ENCODE peak calls at places on chromosomes 1 and 21, in nine cellular contexts. One of them, this sample, is unnamed.
A peak's percentile ranks its signal among the peaks of the same experiment; 100 is the strongest.

GRCh38 chr1:10561497-10561896 is 86.7 kb downstream of the PEX14 start:
- DNase-seq in sigmoid colon: no peak
- DNase-seq in uterus: no peak
- DNase-seq in tibial nerve: no peak
- DNase-seq in A549: no peak
- DNase-seq in transverse colon: no peak
- DNase-seq in Peyer's patch: no peak
- DNase-seq in body of pancreas: no peak
- DNase-seq in lower leg skin: no peak
- DNase-seq in this sample: no peak

GRCh38 chr1:213070399-213070798 is 19.4 kb downstream of the RPS6KC1 start:
- DNase-seq in sigmoid colon: no peak
- DNase-seq in Peyer's patch: no peak
- DNase-seq in uterus: no peak
- DNase-seq in transverse colon: no peak
- DNase-seq in tibial nerve: no peak
- DNase-seq in A549: no peak
- DNase-seq in body of pancreas: peak; percentile 19
- DNase-seq in lower leg skin: no peak
- DNase-seq in this sample: peak; percentile 31

GRCh38 chr1:150221552-150221951 is 14.4 kb downstream of the ANP32E start:
- DNase-seq in uterus: no peak
- DNase-seq in sigmoid colon: no peak
- DNase-seq in lower leg skin: no peak
- DNase-seq in Peyer's patch: no peak
- DNase-seq in transverse colon: no peak
- DNase-seq in tibial nerve: no peak
- DNase-seq in body of pancreas: no peak
- DNase-seq in A549: peak; percentile 36
- DNase-seq in this sample: no peak

GRCh38 chr21:45698493-45698947 is 55.0 kb downstream of the PCBP3 start:
- DNase-seq in tibial nerve: peak; percentile 68
- DNase-seq in uterus: peak; percentile 34
- DNase-seq in Peyer's patch: no peak
- DNase-seq in body of pancreas: peak; percentile 28
- DNase-seq in A549: no peak
- DNase-seq in sigmoid colon: peak; percentile 87
- DNase-seq in transverse colon: peak; percentile 36
- DNase-seq in lower leg skin: peak; percentile 60
- DNase-seq in this sample: peak; percentile 59

GRCh38 chr1:22142315-22143064 is 407 bp downstream of the WNT4 start:
- DNase-seq in uterus: peak; percentile 40
- DNase-seq in transverse colon: peak; percentile 28
- DNase-seq in sigmoid colon: no peak
- DNase-seq in lower leg skin: no peak
- DNase-seq in tibial nerve: no peak
- DNase-seq in A549: peak; percentile 25
- DNase-seq in Peyer's patch: peak; percentile 62
- DNase-seq in body of pancreas: no peak
- DNase-seq in this sample: no peak

GRCh38 chr1:29821605-29822004 is 585.3 kb downstream of the PTPRU start:
- DNase-seq in lower leg skin: no peak
- DNase-seq in uterus: no peak
- DNase-seq in sigmoid colon: no peak
- DNase-seq in tibial nerve: no peak
- DNase-seq in body of pancreas: no peak
- DNase-seq in Peyer's patch: no peak
- DNase-seq in transverse colon: no peak
- DNase-seq in A549: no peak
- DNase-seq in this sample: no peak

GRCh38 chr1:71695820-71696219 is 586.5 kb downstream of the NEGR1 start:
- DNase-seq in Peyer's patch: no peak
- DNase-seq in A549: no peak
- DNase-seq in lower leg skin: no peak
- DNase-seq in body of pancreas: no peak
- DNase-seq in tibial nerve: no peak
- DNase-seq in sigmoid colon: no peak
- DNase-seq in uterus: no peak
- DNase-seq in transverse colon: no peak
- DNase-seq in this sample: no peak

GRCh38 chr1:212702672-212703071 is 3.0 kb upstream of the BATF3 start:
- DNase-seq in sigmoid colon: no peak
- DNase-seq in uterus: no peak
- DNase-seq in transverse colon: no peak
- DNase-seq in tibial nerve: no peak
- DNase-seq in A549: no peak
- DNase-seq in Peyer's patch: no peak
- DNase-seq in body of pancreas: no peak
- DNase-seq in lower leg skin: no peak
- DNase-seq in this sample: no peak

GRCh38 chr1:32754282-32755097 is 51.9 kb upstream of the SYNC start:
- DNase-seq in lower leg skin: no peak
- DNase-seq in Peyer's patch: no peak
- DNase-seq in body of pancreas: peak; percentile 72
- DNase-seq in A549: no peak
- DNase-seq in tibial nerve: no peak
- DNase-seq in uterus: no peak
- DNase-seq in transverse colon: no peak
- DNase-seq in sigmoid colon: no peak
- DNase-seq in this sample: peak; percentile 52

GRCh38 chr1:93681095-93681548 is 515 bp downstream of the BCAR3 start:
- DNase-seq in lower leg skin: no peak
- DNase-seq in sigmoid colon: no peak
- DNase-seq in Peyer's patch: peak; percentile 60
- DNase-seq in body of pancreas: no peak
- DNase-seq in uterus: no peak
- DNase-seq in transverse colon: no peak
- DNase-seq in A549: no peak
- DNase-seq in tibial nerve: no peak
- DNase-seq in this sample: peak; percentile 34

GRCh38 chr1:17874665-17875064 is 119.5 kb downstream of the ACTL8 start:
- DNase-seq in body of pancreas: no peak
- DNase-seq in Peyer's patch: no peak
- DNase-seq in tibial nerve: no peak
- DNase-seq in A549: no peak
- DNase-seq in uterus: no peak
- DNase-seq in lower leg skin: no peak
- DNase-seq in transverse colon: no peak
- DNase-seq in sigmoid colon: peak; percentile 11
- DNase-seq in this sample: no peak

GRCh38 chr1:159786966-159787365 is 6.2 kb downstream of the DUSP23 start:
- DNase-seq in Peyer's patch: no peak
- DNase-seq in transverse colon: no peak
- DNase-seq in uterus: no peak
- DNase-seq in tibial nerve: no peak
- DNase-seq in A549: no peak
- DNase-seq in body of pancreas: no peak
- DNase-seq in sigmoid colon: no peak
- DNase-seq in lower leg skin: no peak
- DNase-seq in this sample: no peak

GRCh38 chr1:44646276-44646675 is 28.0 kb downstream of the TMEM53 start:
- DNase-seq in body of pancreas: no peak
- DNase-seq in Peyer's patch: peak; percentile 40
- DNase-seq in uterus: peak; percentile 60
- DNase-seq in tibial nerve: no peak
- DNase-seq in sigmoid colon: peak; percentile 90
- DNase-seq in lower leg skin: no peak
- DNase-seq in transverse colon: peak; percentile 37
- DNase-seq in A549: no peak
- DNase-seq in this sample: no peak

GRCh38 chr1:208909011-208909410 is 664.8 kb upstream of the PLXNA2 start:
- DNase-seq in Peyer's patch: no peak
- DNase-seq in transverse colon: no peak
- DNase-seq in uterus: no peak
- DNase-seq in body of pancreas: no peak
- DNase-seq in lower leg skin: no peak
- DNase-seq in tibial nerve: no peak
- DNase-seq in A549: no peak
- DNase-seq in sigmoid colon: no peak
- DNase-seq in this sample: no peak

GRCh38 chr1:112444269-112444668 is 48.3 kb downstream of the CTTNBP2NL start:
- DNase-seq in lower leg skin: no peak
- DNase-seq in A549: no peak
- DNase-seq in uterus: no peak
- DNase-seq in transverse colon: no peak
- DNase-seq in body of pancreas: no peak
- DNase-seq in sigmoid colon: no peak
- DNase-seq in Peyer's patch: no peak
- DNase-seq in tibial nerve: no peak
- DNase-seq in this sample: no peak

GRCh38 chr1:16155537-16156410 is at the start of gene EPHA2:
- DNase-seq in transverse colon: peak; percentile 94
- DNase-seq in uterus: peak; percentile 87
- DNase-seq in body of pancreas: peak; percentile 91
- DNase-seq in lower leg skin: peak; percentile 87
- DNase-seq in sigmoid colon: peak; percentile 93
- DNase-seq in tibial nerve: peak; percentile 90
- DNase-seq in A549: peak; percentile 79
- DNase-seq in Peyer's patch: peak; percentile 94
- DNase-seq in this sample: peak; percentile 95

DNA sequence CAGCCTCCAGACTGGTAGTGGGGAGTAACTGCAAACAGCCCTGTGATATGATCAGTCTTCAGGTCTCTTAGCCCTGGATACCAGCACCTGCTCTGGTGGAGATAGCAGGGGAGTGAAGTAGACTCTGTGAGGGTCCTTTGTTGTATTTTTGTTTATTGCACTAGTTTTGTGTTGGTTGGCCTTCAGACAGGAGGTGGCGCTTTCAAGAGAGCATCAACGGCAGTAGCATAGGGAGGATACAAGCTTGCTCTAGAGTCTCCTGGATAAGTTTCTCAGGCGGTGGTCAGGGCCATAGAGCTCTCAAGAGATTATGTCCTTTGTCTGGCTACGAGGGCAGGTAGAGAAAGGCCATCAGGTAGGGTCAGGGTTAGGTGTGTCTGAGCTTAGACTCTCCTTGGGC is 116.4 kb downstream of the USH2A start:
- DNase-seq in A549: no peak
- DNase-seq in lower leg skin: no peak
- DNase-seq in uterus: no peak
- DNase-seq in sigmoid colon: no peak
- DNase-seq in Peyer's patch: no peak
- DNase-seq in transverse colon: no peak
- DNase-seq in tibial nerve: no peak
- DNase-seq in body of pancreas: no peak
- DNase-seq in this sample: no peak
- TF ChIP-seq CTCF in A549: no peak
- TF ChIP-seq CTCF in lower leg skin: no peak
- TF ChIP-seq CTCF in uterus: no peak
- TF ChIP-seq CTCF in sigmoid colon: no peak
- TF ChIP-seq CTCF in Peyer's patch: no peak
- TF ChIP-seq CTCF in transverse colon: no peak
- TF ChIP-seq CTCF in tibial nerve: no peak
- TF ChIP-seq CTCF in body of pancreas: no peak
- TF ChIP-seq CTCF in this sample: no peak

DNA sequence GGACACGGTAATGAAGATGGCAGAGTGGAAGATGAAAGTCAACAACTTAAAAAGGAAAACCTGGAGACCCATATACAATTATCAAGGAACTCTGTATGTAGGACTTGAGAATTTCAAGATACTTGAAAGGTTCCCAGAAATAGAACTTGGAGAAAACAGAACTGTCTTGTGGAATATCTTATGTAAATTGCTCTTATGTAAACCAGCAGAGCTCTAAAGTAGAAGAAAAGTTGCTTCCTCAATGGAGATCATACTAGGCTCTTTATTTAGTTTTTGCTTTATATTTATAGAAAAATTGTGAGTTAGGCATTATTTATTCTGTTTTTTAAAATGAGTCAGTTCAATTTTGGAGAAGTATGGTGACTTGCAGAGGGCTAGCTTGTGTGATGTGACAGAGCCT is 40.5 kb downstream of the ATP6V1G3 start:
- DNase-seq in tibial nerve: no peak
- DNase-seq in body of pancreas: no peak
- DNase-seq in Peyer's patch: no peak
- DNase-seq in uterus: no peak
- DNase-seq in sigmoid colon: no peak
- DNase-seq in A549: no peak
- DNase-seq in transverse colon: no peak
- DNase-seq in lower leg skin: no peak
- DNase-seq in this sample: no peak
- TF ChIP-seq POLR2A in tibial nerve: no peak
- TF ChIP-seq POLR2A in body of pancreas: no peak
- TF ChIP-seq POLR2A in Peyer's patch: no peak
- TF ChIP-seq POLR2A in uterus: no peak
- TF ChIP-seq POLR2A in sigmoid colon: no peak
- TF ChIP-seq POLR2A in A549: no peak
- TF ChIP-seq POLR2A in transverse colon: no peak
- TF ChIP-seq POLR2A in lower leg skin: no peak
- TF ChIP-seq POLR2A in this sample: no peak

GRCh38 chr1:104132386-104132973 is 382.8 kb downstream of the AMY1C start:
- DNase-seq in tibial nerve: no peak
- DNase-seq in A549: no peak
- DNase-seq in transverse colon: no peak
- DNase-seq in uterus: no peak
- DNase-seq in Peyer's patch: no peak
- DNase-seq in sigmoid colon: no peak
- DNase-seq in lower leg skin: no peak
- DNase-seq in body of pancreas: no peak
- DNase-seq in this sample: peak; percentile 18
- TF ChIP-seq CTCF in tibial nerve: no peak
- TF ChIP-seq CTCF in A549: no peak
- TF ChIP-seq CTCF in transverse colon: peak; percentile 53
- TF ChIP-seq CTCF in uterus: no peak
- TF ChIP-seq CTCF in Peyer's patch: no peak
- TF ChIP-seq CTCF in sigmoid colon: no peak
- TF ChIP-seq CTCF in lower leg skin: no peak
- TF ChIP-seq CTCF in body of pancreas: no peak
- TF ChIP-seq CTCF in this sample: peak; percentile 24

GRCh38 chr21:43982489-43983078 is 29.5 kb upstream of the TRAPPC10 start:
- DNase-seq in transverse colon: no peak
- DNase-seq in body of pancreas: no peak
- DNase-seq in Peyer's patch: no peak
- DNase-seq in A549: no peak
- DNase-seq in lower leg skin: no peak
- DNase-seq in tibial nerve: no peak
- DNase-seq in sigmoid colon: no peak
- DNase-seq in uterus: no peak
- DNase-seq in this sample: no peak

GRCh38 chr21:43984905-43985689 is 27.0 kb upstream of the TRAPPC10 start:
- DNase-seq in sigmoid colon: no peak
- DNase-seq in body of pancreas: no peak
- DNase-seq in lower leg skin: no peak
- DNase-seq in Peyer's patch: no peak
- DNase-seq in A549: no peak
- DNase-seq in transverse colon: no peak
- DNase-seq in tibial nerve: no peak
- DNase-seq in uterus: no peak
- DNase-seq in this sample: no peak

GRCh38 chr21:43983390-43983789 is 28.7 kb upstream of the TRAPPC10 start:
- DNase-seq in body of pancreas: no peak
- DNase-seq in sigmoid colon: no peak
- DNase-seq in lower leg skin: no peak
- DNase-seq in uterus: no peak
- DNase-seq in A549: no peak
- DNase-seq in Peyer's patch: no peak
- DNase-seq in transverse colon: no peak
- DNase-seq in tibial nerve: no peak
- DNase-seq in this sample: no peak

GRCh38 chr21:43985690-43986251 is 26.3 kb upstream of the TRAPPC10 start:
- DNase-seq in transverse colon: no peak
- DNase-seq in lower leg skin: no peak
- DNase-seq in uterus: no peak
- DNase-seq in body of pancreas: no peak
- DNase-seq in Peyer's patch: no peak
- DNase-seq in tibial nerve: no peak
- DNase-seq in A549: no peak
- DNase-seq in sigmoid colon: no peak
- DNase-seq in this sample: no peak

GRCh38 chr21:43983860-43984420 is 28.2 kb upstream of the TRAPPC10 start:
- DNase-seq in lower leg skin: no peak
- DNase-seq in tibial nerve: no peak
- DNase-seq in A549: no peak
- DNase-seq in uterus: no peak
- DNase-seq in body of pancreas: no peak
- DNase-seq in sigmoid colon: no peak
- DNase-seq in Peyer's patch: no peak
- DNase-seq in transverse colon: no peak
- DNase-seq in this sample: no peak
- TF ChIP-seq POLR2A in lower leg skin: no peak
- TF ChIP-seq POLR2A in tibial nerve: no peak
- TF ChIP-seq POLR2A in A549: no peak
- TF ChIP-seq POLR2A in uterus: no peak
- TF ChIP-seq POLR2A in body of pancreas: no peak
- TF ChIP-seq POLR2A in sigmoid colon: no peak
- TF ChIP-seq POLR2A in Peyer's patch: no peak
- TF ChIP-seq POLR2A in transverse colon: no peak
- TF ChIP-seq POLR2A in this sample: no peak